ENCODE peak calls at places on chromosome 12, in four cellular contexts. O, K, G and H are unnamed samples.
A peak's percentile ranks its signal among the peaks of the same experiment; 100 is the strongest.

GRCh38 chr12:128753438-128753837 is 70.3 kb downstream of the SLC15A4 start:
- DNase-seq in K (no peak), G (no peak), O (no peak), H (no peak)

GRCh38 chr12:120528861-120529525 is at the start of gene COQ5:
- DNase-seq in O (no peak), K (peak; percentile 80), G (peak; percentile 85), H (peak; percentile 92)

GRCh38 chr12:6263931-6264330 is 46.6 kb upstream of the PLEKHG6 start:
- DNase-seq in G (peak; percentile 68), K (peak; percentile 79), O (no peak), H (no peak)

GRCh38 chr12:70011353-70011752 is 186.3 kb downstream of the MYRFL start:
- DNase-seq in G (no peak), O (no peak), K (no peak), H (no peak)

GRCh38 chr12:107319536-107320030 is 226.2 kb upstream of the CRY1 start:
- DNase-seq in O (no peak), K (no peak), G (peak; percentile 61), H (no peak)

GRCh38 chr12:38878986-38879385 is 26.4 kb downstream of the CPNE8 start:
- DNase-seq in G (no peak), K (no peak), O (no peak), H (no peak)

GRCh38 chr12:73863541-73863940 is 674.1 kb upstream of the ATXN7L3B start:
- DNase-seq in K (no peak), G (no peak), O (no peak), H (no peak)

GRCh38 chr12:79119796-79120195 is 255.2 kb downstream of the SYT1 start:
- DNase-seq in K (no peak), O (no peak), G (no peak), H (peak; percentile 39)

GRCh38 chr12:130463818-130464663 is 126.4 kb downstream of the PIWIL1 start:
- DNase-seq in G (no peak), K (no peak), O (no peak), H (no peak)

GRCh38 chr12:92002673-92003382 is 142.8 kb downstream of the BTG1 start:
- DNase-seq in K (peak; percentile 4), G (peak; percentile 43), O (no peak), H (no peak)

GRCh38 chr12:121779422-121779895 is 14.0 kb downstream of the RHOF start:
- DNase-seq in G (no peak), O (no peak), K (no peak), H (no peak)

GRCh38 chr12:108690191-108690518 is 41.2 kb downstream of the CORO1C start:
- DNase-seq in O (no peak), G (no peak), K (no peak), H (no peak)

GRCh38 chr12:128813392-128813791 is 10.4 kb downstream of the SLC15A4 start:
- DNase-seq in G (no peak), O (no peak), K (no peak), H (no peak)

GRCh38 chr12:101784376-101784775 is 45.1 kb upstream of the SYCP3 start:
- DNase-seq in G (no peak), K (no peak), O (no peak), H (no peak)

GRCh38 chr12:78767264-78767981 is 97.2 kb upstream of the SYT1 start:
- DNase-seq in K (no peak), G (no peak), O (no peak), H (no peak)

GRCh38 chr12:5513406-5513805 is 81.5 kb downstream of the NTF3 start:
- DNase-seq in G (no peak), K (no peak), O (no peak), H (no peak)

GRCh38 chr12:27493260-27493935 is 30.6 kb upstream of the PPFIBP1 start:
- DNase-seq in K (no peak), O (no peak), G (no peak), H (no peak)

GRCh38 chr12:71439613-71440392 is at the start of gene LGR5:
- DNase-seq in K (peak; percentile 85), O (no peak), G (peak; percentile 91), H (no peak)

GRCh38 chr12:7038591-7038990 is 20.3 kb upstream of the LPCAT3 start:
- DNase-seq in O (no peak), G (no peak), K (no peak), H (no peak)

GRCh38 chr12:19419086-19419485 is 20.2 kb upstream of the AEBP2 start:
- DNase-seq in G (no peak), K (no peak), O (no peak), H (no peak)

GRCh38 chr12:3976351-3976938 is 103.2 kb upstream of the PARP11 start:
- DNase-seq in K (no peak), G (no peak), O (no peak), H (no peak)

GRCh38 chr12:69239922-69240624 is 704 bp downstream of the CPSF6 start:
- DNase-seq in G (peak; percentile 75), O (no peak), K (no peak), H (no peak)

GRCh38 chr12:56916296-56916995 is 17.8 kb downstream of the SDR9C7 start:
- DNase-seq in K (no peak), O (no peak), G (no peak), H (no peak)

DNA sequence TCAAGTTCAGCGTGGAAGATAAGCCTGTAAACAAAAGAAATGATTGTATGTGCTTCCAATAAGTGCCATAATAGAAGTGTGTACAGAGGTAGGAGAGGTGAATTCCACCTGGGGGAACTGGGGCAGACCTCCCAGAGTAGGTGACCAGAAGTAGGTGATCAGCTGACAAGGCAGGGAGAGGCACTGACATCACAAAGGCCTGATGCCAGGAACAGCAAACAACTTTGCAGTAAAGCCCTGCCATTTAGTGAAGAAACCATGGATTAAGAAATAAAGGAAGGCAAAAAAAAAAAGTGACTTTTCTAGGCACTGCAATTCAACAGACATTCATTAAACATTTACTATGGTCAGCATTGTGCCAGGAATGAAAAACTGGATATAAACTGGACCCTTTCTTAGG is 31.2 kb downstream of the NR1H4 start:
- DNase-seq in K (no peak), G (no peak), O (no peak), H (no peak)
- TF ChIP-seq TCF12 in K (no peak), G (no peak), O (no peak), H (no peak)

GRCh38 chr12:52926596-52927241 is 21.8 kb upstream of the KRT8 start:
- DNase-seq in O (no peak), K (no peak), G (no peak), H (no peak)
- TF ChIP-seq TCF12 in O (no peak), K (no peak), G (no peak), H (no peak)

GRCh38 chr12:103175625-103176024 is 218.2 kb downstream of the ASCL1 start:
- DNase-seq in O (no peak), K (no peak), G (no peak), H (no peak)
- TF ChIP-seq TCF12 in O (no peak), K (no peak), G (no peak), H (no peak)

GRCh38 chr12:94545937-94546771 is 86.5 kb upstream of the CEP83 start:
- DNase-seq in K (peak; percentile 44), G (peak; percentile 75), O (peak; percentile 19), H (peak; percentile 47)
- TF ChIP-seq TCF12 in K (no peak), G (no peak), O (no peak), H (no peak)

GRCh38 chr12:25926536-25926935 is 31.9 kb upstream of the RASSF8 start:
- DNase-seq in K (no peak), O (no peak), G (no peak), H (no peak)

GRCh38 chr12:25925064-25925463 is 33.4 kb upstream of the RASSF8 start:
- DNase-seq in G (no peak), O (no peak), K (no peak), H (no peak)

GRCh38 chr12:25933001-25933400 is 25.5 kb upstream of the RASSF8 start:
- DNase-seq in K (no peak), G (no peak), O (no peak), H (no peak)

GRCh38 chr12:25924535-25925001 is 33.9 kb upstream of the RASSF8 start:
- DNase-seq in K (no peak), G (no peak), O (no peak), H (no peak)

GRCh38 chr12:25929096-25929637 is 29.3 kb upstream of the RASSF8 start:
- DNase-seq in G (no peak), O (no peak), K (no peak), H (no peak)
- TF ChIP-seq TCF12 in G (no peak), O (no peak), K (no peak), H (no peak)

GRCh38 chr12:132142679-132143327 is 1.3 kb downstream of the DDX51 start:
- DNase-seq in O (no peak), K (no peak), G (no peak), H (no peak)
- TF ChIP-seq TCF12 in O (no peak), K (no peak), G (no peak), H (no peak)

DNA sequence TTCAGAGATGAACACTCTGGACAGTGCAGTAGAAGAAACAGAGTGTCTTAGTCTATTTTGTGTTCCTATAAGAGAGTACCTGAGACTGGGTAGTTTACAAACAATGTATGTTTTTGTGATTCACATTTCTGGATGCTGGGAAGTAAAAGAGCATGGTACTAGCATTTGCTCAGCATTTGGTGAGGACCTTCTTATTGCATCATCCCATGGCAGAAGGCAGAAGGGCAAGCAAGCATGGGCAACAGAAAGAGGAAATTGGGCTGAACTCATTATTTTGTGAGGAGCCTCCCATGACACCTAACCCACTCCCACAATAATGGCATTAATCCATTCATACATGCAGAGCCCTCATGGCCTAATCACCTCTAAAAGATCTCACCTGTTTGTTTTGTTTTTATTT is 8.0 kb downstream of the ANKS1B start:
- DNase-seq in G (no peak), K (no peak), O (no peak), H (no peak)
- TF ChIP-seq TCF12 in G (no peak), K (no peak), O (no peak), H (no peak)

DNA sequence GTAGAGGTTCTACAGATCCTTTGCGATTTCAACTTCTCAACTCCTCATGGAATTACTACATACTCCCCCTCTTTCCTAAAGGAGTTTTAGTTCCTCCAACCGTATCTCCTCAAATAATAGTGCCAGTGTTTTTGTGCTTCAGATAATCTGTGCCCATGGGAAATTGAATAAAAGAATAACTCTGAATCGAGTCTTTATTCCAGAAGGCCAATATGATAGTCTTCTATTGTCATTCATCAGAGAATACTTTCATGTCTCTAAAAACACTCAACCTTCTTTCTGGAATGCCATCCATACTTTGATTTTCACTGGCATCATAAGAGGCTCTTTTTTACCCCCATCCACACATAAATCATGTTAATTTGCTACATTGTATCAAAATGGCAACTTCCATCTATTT is 911.3 kb upstream of the USP15 start:
- DNase-seq in K (no peak), O (no peak), G (no peak), H (no peak)
- TF ChIP-seq TCF12 in K (no peak), O (no peak), G (no peak), H (no peak)